ENCODE peak calls at places on chromosomes 13 and 19, in four cellular contexts. One of them, this sample, is unnamed.

GRCh38 chr13:110680852-110681251 is 25.1 kb downstream of the CARS2 start:
- DNase-seq in T-helper 1 cell: no peak
- DNase-seq in astrocyte of the cerebellum: no peak
- DNase-seq in SJSA1: peak
- DNase-seq in this sample: peak

GRCh38 chr13:35672611-35673010 is 196.1 kb upstream of the MAB21L1 start:
- DNase-seq in T-helper 1 cell: no peak
- DNase-seq in astrocyte of the cerebellum: no peak
- DNase-seq in SJSA1: no peak
- DNase-seq in this sample: no peak

GRCh38 chr13:60645552-60646138 is 248.6 kb downstream of the TDRD3 start:
- DNase-seq in T-helper 1 cell: no peak
- DNase-seq in astrocyte of the cerebellum: no peak
- DNase-seq in SJSA1: no peak
- DNase-seq in this sample: no peak

GRCh38 chr13:32851083-32852064 is 164.8 kb upstream of the KL start:
- DNase-seq in T-helper 1 cell: no peak
- DNase-seq in astrocyte of the cerebellum: no peak
- DNase-seq in SJSA1: no peak
- DNase-seq in this sample: no peak

GRCh38 chr19:8320564-8321066 is 560 bp downstream of the NDUFA7 start:
- DNase-seq in T-helper 1 cell: no peak
- DNase-seq in astrocyte of the cerebellum: no peak
- DNase-seq in SJSA1: no peak
- DNase-seq in this sample: no peak

GRCh38 chr13:51697181-51697580 is 106.8 kb downstream of the DHRS12 start:
- DNase-seq in T-helper 1 cell: no peak
- DNase-seq in astrocyte of the cerebellum: no peak
- DNase-seq in SJSA1: no peak
- DNase-seq in this sample: no peak

GRCh38 chr13:26051231-26052135 is at the start of gene SHISA2:
- DNase-seq in T-helper 1 cell: peak
- DNase-seq in astrocyte of the cerebellum: peak
- DNase-seq in SJSA1: no peak
- DNase-seq in this sample: peak

GRCh38 chr13:110109910-110110309 is 197.0 kb downstream of the COL4A1 start:
- DNase-seq in T-helper 1 cell: no peak
- DNase-seq in astrocyte of the cerebellum: peak
- DNase-seq in SJSA1: peak
- DNase-seq in this sample: no peak

GRCh38 chr19:16739546-16739945 is 19.9 kb downstream of the NWD1 start:
- DNase-seq in T-helper 1 cell: no peak
- DNase-seq in astrocyte of the cerebellum: no peak
- DNase-seq in SJSA1: no peak
- DNase-seq in this sample: no peak

GRCh38 chr13:91058919-91059318 is 288.6 kb upstream of the MIR17HG start:
- DNase-seq in T-helper 1 cell: no peak
- DNase-seq in astrocyte of the cerebellum: no peak
- DNase-seq in SJSA1: no peak
- DNase-seq in this sample: no peak

This sample was measured in COR-L47.